ENCODE peak calls at places on chromosomes 13 and 19, in four cellular contexts. N is WTC11; P is NCI-H187; U is activated naive CD8-positive, alpha-beta T cell treated with anti-CD3 and anti-CD28 coated beads, Interleukin-2, amount 50 U/mL, for 24 hours. O is an unnamed sample.

GRCh38 chr19:16325671-16326400 is 1.2 kb downstream of the KLF2 start:
- DNase-seq in P (no peak), N (peak), U (peak), O (no peak)

GRCh38 chr19:1429750-1430149 is 8.4 kb upstream of the RPS15 start:
- DNase-seq in N (no peak), P (no peak), U (no peak), O (no peak)

GRCh38 chr13:51246005-51246404 is 23.8 kb downstream of the FAM124A start:
- DNase-seq in U (no peak), N (no peak), P (no peak), O (peak)

GRCh38 chr19:40116075-40116474 is 25.3 kb upstream of the ZNF780A start:
- DNase-seq in U (no peak), N (no peak), P (no peak), O (no peak)

GRCh38 chr13:27659466-27659865 is 37.8 kb downstream of the POLR1D start:
- DNase-seq in U (no peak), P (no peak), N (no peak), O (no peak)

GRCh38 chr19:18846862-18847515 is 15.2 kb downstream of the UPF1 start:
- DNase-seq in U (peak), P (peak), N (peak), O (peak)

GRCh38 chr13:93534181-93534700 is 307.6 kb downstream of the GPC6 start:
- DNase-seq in U (no peak), N (no peak), P (no peak), O (no peak)

GRCh38 chr19:34365463-34366401 is 736 bp downstream of the GPI start:
- DNase-seq in P (peak), N (peak), U (no peak), O (no peak)

GRCh38 chr13:33383724-33384577 is 98.4 kb upstream of the STARD13 start:
- DNase-seq in P (peak), N (no peak), U (no peak), O (no peak)

GRCh38 chr13:76455960-76456359 is 430.2 kb downstream of the KCTD12 start:
- DNase-seq in N (no peak), P (no peak), U (no peak), O (no peak)

GRCh38 chr13:67231481-67231940 is 1.4 kb upstream of the PCDH9 start:
- DNase-seq in P (no peak), U (no peak), N (no peak), O (no peak)